ENCODE peak calls at places on chromosomes 2 and 18, in seven cellular contexts. F is lower leg skin, A is WERI-Rb-1, C is left lung, Y is endothelial cell, L is Calu3, N is nephron progenitor cell. B is an unnamed sample.

GRCh38 chr2:75787532-75788132 is 76.9 kb upstream of the GCFC2 start:
- DNase-seq in Y (no peak), N (no peak), A (no peak), F (no peak), L (no peak), C (no peak), B (no peak)

GRCh38 chr2:19351914-19352697 is 6.3 kb downstream of the OSR1 start:
- DNase-seq in A (no peak), L (no peak), Y (no peak), N (peak; percentile 43), F (no peak), C (peak; percentile 69), B (no peak)

GRCh38 chr2:121076885-121077549 is 208.0 kb downstream of the TFCP2L1 start:
- DNase-seq in C (peak; percentile 95), N (peak; percentile 90), L (peak; percentile 89), F (peak; percentile 43), A (peak; percentile 75), Y (peak; percentile 89), B (no peak)

GRCh38 chr2:24201496-24201895 is 26.6 kb downstream of the FAM228A start:
- DNase-seq in N (no peak), F (no peak), A (no peak), Y (no peak), L (no peak), C (no peak), B (peak; percentile 63)

GRCh38 chr2:36753706-36754221 is 57.3 kb downstream of the VIT start:
- DNase-seq in A (no peak), N (no peak), Y (no peak), F (no peak), C (no peak), L (no peak), B (no peak)

GRCh38 chr18:5825663-5826062 is 69.7 kb downstream of the TMEM200C start:
- DNase-seq in F (no peak), C (no peak), Y (no peak), N (no peak), A (no peak), L (no peak), B (no peak)

GRCh38 chr2:239521518-239521815 is 120.6 kb upstream of the HDAC4 start:
- DNase-seq in Y (no peak), N (no peak), C (peak; percentile 43), A (no peak), L (no peak), F (no peak), B (no peak)

GRCh38 chr2:191521608-191522208 is 156.2 kb upstream of the NABP1 start:
- DNase-seq in N (no peak), C (no peak), A (no peak), L (no peak), Y (no peak), F (no peak), B (no peak)

GRCh38 chr2:178775975-178776374 is 31.2 kb downstream of the TTN start:
- DNase-seq in Y (no peak), A (no peak), N (no peak), L (no peak), F (no peak), C (no peak), B (no peak)

GRCh38 chr2:137507237-137507636 is 457.0 kb upstream of the HNMT start:
- DNase-seq in A (no peak), F (no peak), N (no peak), C (no peak), L (no peak), Y (no peak), B (no peak)

GRCh38 chr2:117481608-117482007 is 332.9 kb upstream of the DDX18 start:
- DNase-seq in A (no peak), Y (no peak), F (no peak), N (no peak), C (no peak), L (no peak), B (no peak)

GRCh38 chr2:37456479-37456878 is 112.0 kb downstream of the QPCT start:
- DNase-seq in A (no peak), Y (no peak), F (no peak), C (no peak), N (no peak), L (no peak), B (no peak)

GRCh38 chr2:209648714-209649113 is 122.9 kb upstream of the UNC80 start:
- DNase-seq in F (no peak), A (no peak), C (no peak), L (no peak), N (no peak), Y (no peak), B (no peak)

GRCh38 chr18:79910563-79910962 is 40.9 kb downstream of the SLC66A2 start:
- DNase-seq in A (no peak), C (no peak), N (no peak), Y (no peak), L (no peak), F (no peak), B (no peak)

GRCh38 chr2:51165534-51166260 is 133.8 kb upstream of the NRXN1 start:
- DNase-seq in C (no peak), N (no peak), F (no peak), Y (no peak), L (no peak), A (no peak), B (no peak)

GRCh38 chr2:203170502-203170901 is 68.3 kb upstream of the CYP20A1 start:
- DNase-seq in F (no peak), Y (no peak), L (no peak), C (no peak), N (no peak), A (no peak), B (no peak)

GRCh38 chr2:151760139-151760650 is 25.9 kb upstream of the NEB start:
- DNase-seq in N (no peak), A (no peak), Y (no peak), L (no peak), F (no peak), C (no peak), B (no peak)

GRCh38 chr18:80247403-80247916 is at the start of gene PARD6G:
- DNase-seq in C (peak; percentile 91), F (peak; percentile 70), N (peak; percentile 90), Y (peak; percentile 80), A (peak; percentile 94), L (peak; percentile 59), B (peak; percentile 83)

GRCh38 chr2:45169339-45170190 is 160.3 kb upstream of the SIX2 start:
- DNase-seq in L (peak; percentile 55), Y (peak; percentile 78), C (peak; percentile 80), N (peak; percentile 67), A (peak; percentile 39), F (no peak), B (no peak)

GRCh38 chr2:218400167-218400929 is 680 bp downstream of the CTDSP1 start:
- DNase-seq in Y (peak; percentile 39), F (no peak), N (peak; percentile 61), A (peak; percentile 55), L (no peak), C (peak; percentile 90), B (no peak)

GRCh38 chr2:12819098-12819465 is 102.3 kb downstream of the TRIB2 start:
- DNase-seq in Y (no peak), N (no peak), F (peak; percentile 91), A (no peak), C (no peak), L (peak; percentile 16), B (peak; percentile 91)

GRCh38 chr18:34482204-34482603 is 227.9 kb upstream of the DTNA start:
- DNase-seq in C (no peak), A (no peak), L (no peak), Y (no peak), F (no peak), N (no peak), B (no peak)

GRCh38 chr2:113088173-113088992 is 20.6 kb downstream of the IL1F10 start:
- DNase-seq in C (no peak), F (no peak), A (no peak), L (no peak), Y (no peak), N (no peak), B (no peak)

GRCh38 chr2:174083843-174084458 is 118.8 kb upstream of the SP3 start:
- DNase-seq in L (no peak), F (no peak), N (no peak), C (no peak), A (no peak), Y (no peak), B (no peak)

DNA sequence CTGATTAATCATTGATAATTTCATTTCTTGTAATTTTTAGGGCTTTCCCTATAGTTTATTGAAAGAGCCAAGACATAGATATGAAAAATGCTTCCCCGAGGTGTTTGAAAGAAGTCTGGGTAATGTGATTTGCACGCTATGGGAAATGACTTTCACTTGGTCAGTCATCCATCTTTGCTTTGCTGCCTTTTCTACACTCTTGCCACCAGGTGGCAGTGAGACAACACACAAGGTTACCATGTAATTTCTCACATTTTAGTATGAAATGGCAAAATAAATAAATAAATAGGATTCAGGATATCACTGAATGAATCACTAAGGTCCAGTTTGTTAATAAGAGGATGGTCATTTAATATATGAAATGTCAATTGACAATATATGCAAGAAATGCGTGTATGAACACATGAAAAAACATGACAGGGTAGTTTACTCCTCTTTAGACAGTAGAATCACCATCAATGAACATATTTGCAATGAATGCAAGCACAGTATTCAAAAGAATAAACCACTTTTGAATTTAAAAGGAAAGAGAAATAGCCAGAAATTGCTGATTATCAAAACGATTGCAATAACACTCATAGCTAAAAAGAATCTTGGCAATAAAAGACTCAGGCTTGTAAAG is 52.2 kb upstream of the KCNH7 start:
- DNase-seq in C (no peak), N (peak; percentile 31), F (no peak), L (peak; percentile 61), A (peak; percentile 29), Y (peak; percentile 30), B (no peak)
- TF ChIP-seq CTCF in C (peak; percentile 61), N (peak; percentile 80), F (no peak), L (peak; percentile 52), A (peak; percentile 69), Y (peak; percentile 83), B (no peak)

GRCh38 chr2:127270663-127271062 is 23.3 kb downstream of the ERCC3 start:
- DNase-seq in F (no peak), L (peak; percentile 18), Y (no peak), C (no peak), N (no peak), A (no peak), B (no peak)
- TF ChIP-seq CTCF in F (no peak), L (peak; percentile 24), Y (no peak), C (no peak), N (no peak), A (peak; percentile 41), B (no peak)

GRCh38 chr18:35837922-35838496 is 134.5 kb upstream of the RMP24 start:
- DNase-seq in N (no peak), Y (no peak), A (no peak), F (no peak), C (no peak), L (no peak), B (no peak)
- TF ChIP-seq CTCF in N (no peak), Y (no peak), A (no peak), F (no peak), C (no peak), L (no peak), B (no peak)

DNA sequence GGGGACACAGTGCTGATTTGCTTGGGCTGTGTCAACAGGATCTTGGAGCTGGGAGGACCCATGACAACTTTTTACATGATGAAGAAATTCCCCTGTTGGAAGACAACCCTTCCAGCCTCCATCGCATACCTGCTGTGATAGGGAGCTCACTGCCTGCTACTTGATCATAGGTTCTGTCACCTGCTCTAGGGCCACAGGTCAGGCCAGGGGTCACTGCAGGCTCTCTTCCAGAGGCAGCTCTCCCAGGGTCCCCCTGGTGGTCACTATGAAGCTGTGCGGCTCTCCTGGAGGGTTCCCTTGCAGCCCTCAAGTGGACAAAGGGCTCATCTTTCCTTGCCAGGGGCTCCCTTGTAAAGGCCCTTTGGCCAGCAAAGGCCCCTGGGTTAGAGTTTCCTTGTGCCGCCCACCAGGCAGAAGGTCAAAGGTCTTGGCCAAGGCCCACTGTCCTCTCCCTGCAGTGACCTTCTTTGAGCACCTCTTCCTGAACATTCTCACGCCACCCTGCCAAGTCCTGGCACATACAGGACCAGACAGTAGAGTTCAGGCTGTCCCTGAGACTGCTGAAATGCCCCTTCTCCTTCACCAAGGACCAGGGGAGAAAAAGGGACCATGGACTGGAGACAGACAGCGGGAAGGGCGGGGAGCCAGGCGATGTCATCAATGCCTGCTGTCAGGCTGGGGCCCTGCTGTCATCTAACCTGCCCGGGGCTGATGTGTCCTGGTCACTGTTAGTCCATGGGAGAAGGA is 345.1 kb downstream of the DYSF start:
- DNase-seq in L (peak; percentile 42), A (peak; percentile 73), C (no peak), Y (peak; percentile 69), N (peak; percentile 71), F (no peak), B (peak; percentile 70)
- TF ChIP-seq CTCF in L (peak; percentile 86), A (peak; percentile 97), C (peak; percentile 80), Y (peak; percentile 69), N (peak; percentile 84), F (no peak), B (peak; percentile 67)